ENCODE peak calls at places on chromosomes 4 and X, in four cellular contexts. M is adrenal gland, R is fibroblast of mammary gland, L is fibroblast of villous mesenchyme. T is an unnamed sample.

GRCh38 chrX:36357855-36358254 is 438.3 kb downstream of the CFAP47 start:
- DNase-seq in R (no peak), M (no peak), L (no peak), T (no peak)

GRCh38 chr4:183828125-183828524 is 77.0 kb upstream of the STOX2 start:
- DNase-seq in M (no peak), L (no peak), R (no peak), T (no peak)

GRCh38 chrX:127879585-127879984 is 172.6 kb downstream of the ACTRT1 start:
- DNase-seq in M (no peak), R (no peak), L (no peak), T (no peak)

GRCh38 chr4:92516450-92516849 is 212.7 kb downstream of the GRID2 start:
- DNase-seq in R (no peak), L (no peak), M (no peak), T (no peak)

GRCh38 chrX:134548257-134548732 is 88.3 kb downstream of the HPRT1 start:
- DNase-seq in M (no peak), L (no peak), R (peak; percentile 39), T (no peak)

GRCh38 chr4:42708625-42709024 is 51.7 kb upstream of the ATP8A1 start:
- DNase-seq in L (no peak), M (no peak), R (no peak), T (no peak)

GRCh38 chr4:26905172-26905571 is 44.5 kb downstream of the STIM2 start:
- DNase-seq in R (no peak), L (no peak), M (no peak), T (no peak)

GRCh38 chr4:1010522-1011021 is 854 bp upstream of the FGFRL1 start:
- DNase-seq in M (peak; percentile 89), R (peak; percentile 90), L (peak; percentile 87), T (no peak)

GRCh38 chrX:58025979-58026378 is 115.7 kb upstream of the ZXDA start:
- DNase-seq in L (peak; percentile 19), R (peak; percentile 40), M (peak; percentile 42), T (no peak)

GRCh38 chrX:49727847-49728246 is 32.1 kb upstream of the PAGE1 start:
- DNase-seq in R (no peak), M (no peak), L (no peak), T (no peak)

GRCh38 chr4:15982833-15983528 is 20.0 kb upstream of the FGFBP2 start:
- DNase-seq in R (peak; percentile 21), L (no peak), M (no peak), T (no peak)

GRCh38 chr4:23976423-23976822 is 86.6 kb upstream of the PPARGC1A start:
- DNase-seq in R (no peak), M (no peak), L (no peak), T (no peak)

GRCh38 chrX:150980711-150981110 is 2.4 kb upstream of the HMGB3 start:
- DNase-seq in L (no peak), M (no peak), R (no peak), T (no peak)

GRCh38 chr4:53932784-53933183 is 131.6 kb downstream of the CHIC2 start:
- DNase-seq in R (peak; percentile 96), L (no peak), M (no peak), T (no peak)

GRCh38 chr4:54902261-54902660 is 223.1 kb downstream of the KDR start:
- DNase-seq in L (no peak), R (no peak), M (no peak), T (no peak)

GRCh38 chr4:124455671-124456070 is 256.9 kb downstream of the ANKRD50 start:
- DNase-seq in R (no peak), M (no peak), L (no peak), T (no peak)

GRCh38 chrX:124217289-124218251 is 114.9 kb upstream of the TEX13D start:
- DNase-seq in M (peak; percentile 1), R (no peak), L (no peak), T (peak; percentile 26)

GRCh38 chr4:174635732-174636131 is 113.4 kb upstream of the HPGD start:
- DNase-seq in M (no peak), L (no peak), R (no peak), T (no peak)

GRCh38 chr4:54316139-54316538 is 87.0 kb downstream of the PDGFRA start:
- DNase-seq in M (no peak), R (no peak), L (no peak), T (no peak)

GRCh38 chr4:67651536-67651935 is 49.4 kb downstream of the UBA6 start:
- DNase-seq in M (no peak), L (no peak), R (no peak), T (no peak)

GRCh38 chrX:105173071-105173470 is 47.4 kb downstream of the TEX13A start:
- DNase-seq in M (no peak), R (no peak), L (no peak), T (no peak)

GRCh38 chrX:69066966-69067525 is 98.2 kb downstream of the PJA1 start:
- DNase-seq in L (peak; percentile 11), R (peak; percentile 4), M (no peak), T (no peak)

GRCh38 chrX:155068165-155068564 is 2.8 kb downstream of the CMC4 start:
- DNase-seq in M (peak; percentile 46), L (peak; percentile 47), R (peak; percentile 86), T (no peak)

GRCh38 chr4:4356106-4357041 is 30.5 kb upstream of the NSG1 start:
- DNase-seq in R (no peak), L (peak; percentile 5), M (peak; percentile 4), T (no peak)

GRCh38 chr4:10832989-10833635 is 148.5 kb upstream of the CLNK start:
- DNase-seq in L (no peak), M (no peak), R (no peak), T (no peak)

GRCh38 chr4:169383724-169384123 is 113.0 kb upstream of the SH3RF1 start:
- DNase-seq in R (peak; percentile 97), M (no peak), L (peak; percentile 88), T (no peak)

GRCh38 chr4:136002316-136002715 is 1530.0 kb downstream of the PCDH18 start:
- DNase-seq in R (no peak), L (no peak), M (no peak), T (no peak)

GRCh38 chr4:152100378-152101201 is 339.8 kb upstream of the GATB start:
- DNase-seq in L (no peak), R (no peak), M (no peak), T (no peak)

GRCh38 chr4:26307027-26307426 is 13.8 kb upstream of the RBPJ start:
- DNase-seq in R (peak; percentile 57), M (no peak), L (no peak), T (no peak)

GRCh38 chrX:150363561-150364346 is 637 bp downstream of the MAMLD1 start:
- DNase-seq in L (no peak), M (peak; percentile 43), R (peak; percentile 37), T (peak; percentile 36)

GRCh38 chr4:34105311-34105710 is 2139.0 kb downstream of the ARAP2 start:
- DNase-seq in L (peak; percentile 6), R (peak; percentile 70), M (no peak), T (no peak)

GRCh38 chr4:186621959-186622553 is 66.7 kb upstream of the MTNR1A start:
- DNase-seq in L (peak; percentile 87), M (no peak), R (peak; percentile 90), T (no peak)
- TF ChIP-seq CTCF in L (peak; percentile 65), M (no peak), R (peak; percentile 71), T (no peak)

DNA sequence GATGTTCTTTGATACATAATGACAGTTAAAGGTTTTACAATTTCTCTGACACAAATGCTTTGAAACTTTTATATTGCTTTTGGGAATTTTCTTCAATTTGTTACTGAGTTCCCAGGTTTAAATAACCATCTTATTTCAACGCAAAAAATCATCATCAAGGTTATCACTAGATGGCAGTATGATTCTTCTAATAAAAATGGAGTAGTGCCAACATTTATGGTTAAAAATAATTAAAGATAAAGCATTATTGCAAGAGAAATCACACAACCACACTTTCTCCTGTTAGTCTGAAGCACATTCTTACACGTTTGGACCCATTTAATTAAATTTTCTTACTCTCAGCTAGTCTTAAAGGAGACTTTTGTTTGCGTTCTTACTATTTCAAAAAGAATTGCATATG is 611.3 kb upstream of the CPXCR1 start:
- DNase-seq in L (no peak), M (no peak), R (peak; percentile 1), T (no peak)
- TF ChIP-seq CTCF in L (no peak), M (peak; percentile 33), R (peak; percentile 10), T (no peak)

GRCh38 chrX:39853417-39853816 is 244.3 kb downstream of the BCOR start:
- DNase-seq in M (no peak), R (no peak), L (no peak), T (no peak)
- TF ChIP-seq CTCF in M (no peak), R (no peak), L (no peak), T (no peak)

GRCh38 chr4:117796677-117797076 is 237.6 kb upstream of the NDST3 start:
- DNase-seq in L (no peak), M (no peak), R (no peak), T (no peak)
- TF ChIP-seq CTCF in L (no peak), M (no peak), R (no peak), T (no peak)

DNA sequence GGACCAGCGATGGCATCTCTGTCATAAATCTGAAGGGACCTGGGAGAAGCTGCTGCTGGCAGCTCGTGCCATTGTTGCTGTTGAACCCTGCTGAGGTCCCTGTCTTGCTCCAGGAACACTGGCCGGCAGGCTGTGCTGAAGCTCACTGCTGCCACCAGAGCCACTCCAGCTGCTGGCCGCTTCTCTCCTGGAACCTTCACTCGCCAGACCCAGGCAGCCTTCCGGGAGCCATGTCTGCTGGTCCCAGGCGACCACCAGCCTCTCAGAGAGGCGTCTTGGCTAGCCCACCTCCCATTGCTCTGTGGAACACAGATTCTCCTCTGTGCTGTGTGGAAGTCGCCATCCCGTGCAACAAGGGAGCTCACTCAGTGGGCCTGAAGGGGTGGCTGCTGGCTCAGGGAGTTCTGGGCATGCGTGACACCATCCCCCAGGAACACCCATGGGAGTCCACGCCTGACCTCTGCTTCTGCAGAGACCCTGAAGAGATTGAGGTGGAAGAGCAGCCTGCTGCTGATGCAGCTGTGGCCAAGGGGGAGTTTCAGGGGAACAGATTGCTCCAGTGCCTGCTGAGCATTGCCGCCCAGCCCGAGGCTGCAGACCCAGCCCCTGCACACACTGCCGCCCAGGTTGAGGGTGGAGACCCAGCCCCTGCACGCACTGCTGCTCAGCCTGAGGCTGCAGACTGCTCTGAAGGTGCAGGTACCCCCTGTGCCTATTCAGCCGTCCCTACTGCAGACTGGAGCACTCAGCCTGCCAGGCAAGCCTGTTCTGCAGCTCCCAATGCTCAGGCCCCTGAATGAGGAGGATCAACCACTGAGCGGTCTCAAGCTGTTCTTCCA is 33.1 kb upstream of the CYP4V2 start:
- DNase-seq in L (no peak), R (no peak), M (no peak), T (no peak)
- TF ChIP-seq CTCF in L (no peak), R (no peak), M (no peak), T (no peak)

T was measured in endothelial cell.